ENCODE peak calls at places on chromosomes 5 and 9, in eight cellular contexts. Z is AG04449, H is fibroblast of lung, J is IMR-90, V is endothelial cell of umbilical vein, W is DND-41, B is GM06990, F is cardiac fibroblast. E is an unnamed sample.

GRCh38 chr9:116262421-116262820 is 108.8 kb downstream of the PAPPA start:
- DNase-seq in V (no peak), B (no peak), Z (no peak), J (no peak), W (no peak), F (no peak), H (no peak), E (no peak)

GRCh38 chr9:130500340-130500771 is 55.6 kb downstream of the ASS1 start:
- DNase-seq in F (no peak), H (no peak), V (no peak), Z (no peak), B (no peak), W (no peak), J (no peak), E (no peak)

GRCh38 chr5:13251623-13252367 is 692.7 kb downstream of the DNAH5 start:
- DNase-seq in J (no peak), Z (no peak), B (no peak), F (no peak), W (no peak), V (peak), H (peak), E (no peak)

GRCh38 chr5:81303563-81303962 is 2.2 kb downstream of the ZCCHC9 start:
- DNase-seq in J (peak), Z (no peak), B (no peak), H (peak), V (no peak), F (peak), W (no peak), E (no peak)

GRCh38 chr9:107332883-107333282 is 49.8 kb downstream of the RAD23B start:
- DNase-seq in B (no peak), H (no peak), W (no peak), F (no peak), J (no peak), Z (no peak), V (no peak), E (no peak)

GRCh38 chr5:150000990-150001659 is 586 bp downstream of the HMGXB3 start:
- DNase-seq in J (peak), Z (no peak), F (peak), W (peak), B (peak), H (peak), V (peak), E (peak)

GRCh38 chr5:35857606-35858205 is 1.0 kb downstream of the IL7R start:
- DNase-seq in F (peak), Z (peak), J (peak), V (peak), B (no peak), H (peak), W (no peak), E (no peak)

GRCh38 chr5:122515709-122516431 is 203.8 kb downstream of the SNCAIP start:
- DNase-seq in B (no peak), F (peak), J (peak), Z (peak), H (peak), W (peak), V (peak), E (peak)

GRCh38 chr9:112174223-112174964 is 703 bp downstream of the SUSD1 start:
- DNase-seq in J (peak), H (peak), W (peak), F (peak), Z (no peak), B (peak), V (peak), E (peak)

GRCh38 chr9:32508728-32509127 is 17.3 kb downstream of the RIGI start:
- DNase-seq in W (no peak), F (no peak), J (no peak), V (no peak), Z (no peak), B (no peak), H (no peak), E (no peak)

GRCh38 chr9:122333169-122333808 is 37.5 kb upstream of the PTGS1 start:
- DNase-seq in B (no peak), F (no peak), J (no peak), Z (no peak), H (no peak), W (no peak), V (no peak), E (no peak)

GRCh38 chr5:73298251-73299016 is 125.4 kb downstream of the TMEM174 start:
- DNase-seq in B (no peak), F (no peak), H (no peak), J (peak), W (no peak), V (no peak), Z (no peak), E (no peak)

GRCh38 chr5:152246401-152246800 is 158.7 kb downstream of the NMUR2 start:
- DNase-seq in H (peak), J (peak), B (no peak), Z (no peak), V (peak), F (peak), W (peak), E (peak)

GRCh38 chr5:127844631-127845030 is 141.4 kb downstream of the CCDC192 start:
- DNase-seq in H (no peak), F (no peak), V (no peak), W (no peak), Z (no peak), J (no peak), B (no peak), E (no peak)

GRCh38 chr5:136036991-136037705 is 8.4 kb downstream of the TGFBI start:
- DNase-seq in F (peak), H (peak), B (peak), V (peak), J (peak), W (peak), Z (no peak), E (peak)

GRCh38 chr5:151086905-151087360 is 6.1 kb upstream of the TNIP1 start:
- DNase-seq in F (no peak), B (peak), H (no peak), J (peak), W (no peak), V (no peak), Z (no peak), E (peak)

GRCh38 chr9:4490705-4491620 is 695 bp downstream of the SLC1A1 start:
- DNase-seq in W (no peak), H (no peak), V (peak), Z (no peak), B (peak), F (no peak), J (no peak), E (no peak)

GRCh38 chr9:27763831-27764230 is 190.6 kb upstream of the C9orf72 start:
- DNase-seq in B (no peak), F (no peak), Z (no peak), W (no peak), J (no peak), H (no peak), V (no peak), E (no peak)

GRCh38 chr5:95861858-95862561 is 39.5 kb upstream of the GLRX start:
- DNase-seq in W (no peak), B (no peak), J (peak), Z (no peak), H (peak), V (peak), F (peak), E (peak)

GRCh38 chr5:10856071-10856470 is 95.0 kb upstream of the DAP start:
- DNase-seq in F (no peak), V (no peak), J (no peak), B (no peak), W (no peak), H (no peak), Z (no peak), E (no peak)

GRCh38 chr9:33168941-33169544 is 1.9 kb upstream of the B4GALT1 start:
- DNase-seq in V (no peak), H (no peak), Z (no peak), J (no peak), W (no peak), F (no peak), B (no peak), E (no peak)

GRCh38 chr9:108049671-108050494 is 560.3 kb upstream of the KLF4 start:
- DNase-seq in Z (no peak), H (no peak), J (no peak), W (no peak), B (no peak), V (no peak), F (no peak), E (no peak)

GRCh38 chr5:152686931-152687330 is 281.9 kb upstream of the NMUR2 start:
- DNase-seq in H (peak), B (no peak), F (no peak), W (no peak), V (no peak), J (no peak), Z (no peak), E (no peak)

GRCh38 chr9:134950404-134950760 is 32.7 kb upstream of the FCN1 start:
- DNase-seq in H (no peak), F (no peak), J (no peak), B (no peak), W (no peak), V (no peak), Z (no peak), E (no peak)

GRCh38 chr9:17627641-17628040 is 48.8 kb downstream of the SH3GL2 start:
- DNase-seq in V (no peak), Z (no peak), B (no peak), J (peak), H (peak), W (no peak), F (no peak), E (no peak)

GRCh38 chr9:31776471-31776870 is 608.0 kb upstream of the ACO1 start:
- DNase-seq in H (no peak), Z (no peak), W (no peak), B (no peak), J (no peak), F (no peak), V (peak), E (no peak)

GRCh38 chr9:96140401-96141180 is 161.4 kb downstream of the HSD17B3 start:
- DNase-seq in F (no peak), Z (no peak), V (no peak), J (no peak), W (no peak), H (no peak), B (no peak), E (no peak)

GRCh38 chr5:113212244-113212920 is 222.4 kb downstream of the TSSK1B start:
- DNase-seq in F (peak), Z (no peak), H (peak), J (peak), W (peak), B (no peak), V (peak), E (peak)

GRCh38 chr5:110441035-110441434 is 285.4 kb downstream of the TMEM232 start:
- DNase-seq in F (peak), W (peak), J (peak), B (no peak), Z (peak), V (no peak), H (peak), E (peak)

GRCh38 chr5:83633285-83633684 is 87.4 kb downstream of the HAPLN1 start:
- DNase-seq in J (no peak), B (no peak), H (no peak), Z (no peak), W (no peak), V (no peak), F (no peak), E (no peak)

GRCh38 chr5:13133951-13134350 is 810.5 kb downstream of the DNAH5 start:
- DNase-seq in B (no peak), J (no peak), W (no peak), Z (no peak), F (no peak), V (no peak), H (no peak), E (no peak)

GRCh38 chr9:237141-237857 is 22.6 kb downstream of the DOCK8 start:
- DNase-seq in F (no peak), B (no peak), W (peak), Z (no peak), J (no peak), H (no peak), V (no peak), E (no peak)

DNA sequence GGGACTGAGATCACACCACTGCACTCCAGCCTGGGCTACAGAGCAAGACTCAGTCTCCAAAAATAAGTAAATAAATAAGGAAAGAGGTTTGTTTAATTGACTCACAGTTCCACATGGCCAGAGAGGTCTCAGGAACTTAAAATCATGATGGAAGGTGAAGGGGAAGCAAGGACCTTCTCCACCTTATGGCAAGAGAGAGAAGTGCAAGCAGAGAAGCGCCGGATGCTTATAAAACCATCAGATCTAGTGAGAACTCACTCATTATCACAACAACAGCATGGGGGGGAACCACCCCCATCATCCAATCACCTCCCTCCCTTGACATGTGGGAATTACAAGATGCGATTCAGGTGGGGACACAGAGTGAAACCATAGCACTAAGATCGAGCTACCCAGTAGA is 22.8 kb upstream of the RGMB start:
- DNase-seq in V (peak), W (peak), F (peak), B (no peak), Z (no peak), H (no peak), J (no peak), E (peak)
- TF ChIP-seq CTCF in V (peak), W (peak), F (peak), B (peak), Z (no peak), H (peak), J (peak), E (peak)

GRCh38 chr5:55694152-55694830 is 17.8 kb downstream of the SLC38A9 start:
- DNase-seq in F (peak), V (peak), Z (no peak), W (no peak), J (peak), B (no peak), H (peak), E (no peak)

GRCh38 chr5:55692509-55692908 is 19.6 kb downstream of the SLC38A9 start:
- DNase-seq in F (no peak), Z (no peak), J (no peak), W (no peak), V (no peak), H (no peak), B (no peak), E (no peak)

GRCh38 chr5:55692106-55692417 is 20.1 kb downstream of the SLC38A9 start:
- DNase-seq in B (no peak), J (no peak), H (no peak), W (no peak), V (no peak), F (no peak), Z (no peak), E (no peak)

GRCh38 chr5:55691265-55692105 is 20.6 kb downstream of the SLC38A9 start:
- DNase-seq in F (peak), B (peak), H (peak), W (no peak), V (peak), J (peak), Z (no peak), E (no peak)
- TF ChIP-seq CTCF in F (peak), B (peak), H (peak), W (peak), V (peak), J (peak), Z (peak), E (peak)

DNA sequence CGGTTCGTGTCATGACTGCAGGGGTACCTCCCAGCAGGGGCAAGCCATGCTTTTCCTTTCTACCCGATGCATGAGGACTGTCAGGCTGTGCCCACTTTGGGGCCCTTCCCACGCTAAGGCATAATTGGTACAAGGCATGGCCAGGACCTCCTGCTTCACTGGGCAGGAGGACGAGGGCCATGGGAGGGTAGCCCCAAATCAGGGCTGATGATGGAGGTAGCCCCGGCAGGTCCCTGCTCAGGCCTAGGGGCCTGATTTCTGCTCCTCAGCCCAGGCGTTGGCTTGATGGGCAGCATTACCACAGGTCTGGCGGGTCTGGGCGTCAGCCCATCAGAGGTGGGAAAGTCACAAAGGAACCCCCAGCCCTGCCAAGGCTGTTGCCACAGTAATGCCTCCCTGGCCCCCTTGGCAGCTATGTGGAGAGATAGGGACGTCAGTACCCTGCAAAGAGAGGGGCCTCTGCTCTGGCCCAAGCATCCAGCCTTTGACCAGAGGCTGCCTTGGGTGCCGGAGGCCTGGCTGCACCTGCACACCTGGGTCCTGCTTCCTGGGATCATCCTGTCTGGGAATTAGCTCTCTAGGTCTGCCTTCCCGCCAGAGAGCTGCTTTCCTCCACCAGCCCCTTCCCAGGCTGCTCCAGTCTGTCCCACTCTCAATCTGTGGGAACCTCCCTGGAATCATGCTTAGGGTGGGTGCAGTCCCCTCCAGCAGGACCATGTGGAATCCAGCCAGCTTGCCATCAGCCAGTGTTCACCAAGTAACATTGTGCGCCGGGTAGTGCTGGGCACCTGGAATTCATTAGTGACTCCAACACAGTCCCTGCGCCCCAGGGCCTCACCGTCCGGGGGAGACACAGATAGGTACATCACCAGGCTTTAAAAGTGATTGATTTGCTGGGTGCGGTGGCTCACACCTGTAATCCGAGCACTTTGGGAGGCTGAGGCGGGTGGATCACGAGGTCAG is 15.4 kb downstream of the TSPAN17 start:
- DNase-seq in W (no peak), V (no peak), J (no peak), B (no peak), F (no peak), H (no peak), Z (no peak), E (no peak)
- TF ChIP-seq CTCF in W (no peak), V (no peak), J (no peak), B (no peak), F (no peak), H (no peak), Z (no peak), E (no peak)

GRCh38 chr9:126775926-126776325 is 28.9 kb upstream of the ZBTB43 start:
- DNase-seq in J (no peak), V (no peak), H (no peak), B (no peak), F (no peak), Z (no peak), W (no peak), E (no peak)

GRCh38 chr9:126777733-126778132 is 27.1 kb upstream of the ZBTB43 start:
- DNase-seq in J (no peak), Z (no peak), B (no peak), F (no peak), V (no peak), W (no peak), H (no peak), E (peak)

DNA sequence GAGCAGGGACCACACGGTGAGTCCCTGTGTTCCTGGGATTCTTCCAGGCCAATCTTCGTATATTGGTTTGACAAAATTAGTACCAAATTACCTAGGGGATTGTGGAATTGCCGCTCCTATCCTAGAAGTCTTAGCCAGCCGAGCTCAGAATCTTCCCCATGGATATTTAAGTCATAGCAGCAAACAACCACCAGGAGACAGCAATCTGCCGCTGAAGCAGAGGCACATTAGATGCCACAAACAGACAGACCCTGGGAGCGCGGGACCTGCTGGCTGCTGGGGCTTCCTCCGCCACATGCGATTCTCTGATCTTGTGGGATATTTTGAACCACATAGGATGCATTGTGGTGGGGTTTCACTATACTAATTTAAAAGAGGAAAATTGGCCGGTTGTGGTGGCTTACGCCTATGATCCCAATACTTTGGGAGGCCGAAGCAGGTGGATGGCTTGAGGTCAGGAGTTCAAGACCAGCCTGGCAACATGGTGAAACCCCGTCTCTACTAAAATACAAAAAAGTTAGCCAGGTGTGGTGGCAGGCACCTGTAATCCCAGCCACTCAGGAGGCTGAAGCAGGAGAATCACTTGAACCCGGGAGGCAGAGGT is 31.7 kb upstream of the ZBTB43 start:
- DNase-seq in W (peak), B (no peak), H (no peak), J (peak), Z (no peak), V (no peak), F (peak), E (no peak)
- TF ChIP-seq CTCF in W (peak), B (peak), H (peak), J (peak), Z (peak), V (peak), F (peak), E (no peak)

E was measured in Calu3.